ENCODE peak calls at places on chromosomes 11 and 22, in seven cellular contexts. U, X, P, F, E, A and V are unnamed samples.

GRCh38 chr11:47923667-47924066 is 56.7 kb upstream of the PTPRJ start:
- DNase-seq in U (no peak), X (peak; percentile 62), P (no peak), F (peak; percentile 30), E (no peak), A (no peak), V (no peak)

GRCh38 chr11:2270322-2271076 is at the start of gene ASCL2:
- DNase-seq in U (no peak), X (peak; percentile 46), P (peak; percentile 23), F (no peak), E (no peak), A (no peak), V (no peak)

GRCh38 chr22:24005201-24005600 is at the start of gene GSTT4:
- DNase-seq in U (no peak), X (peak; percentile 63), P (no peak), F (peak; percentile 86), E (no peak), A (no peak), V (no peak)

GRCh38 chr11:35101223-35101622 is 37.7 kb upstream of the CD44 start:
- DNase-seq in U (no peak), X (no peak), P (no peak), F (no peak), E (no peak), A (no peak), V (no peak)

GRCh38 chr11:35605691-35606090 is 12.6 kb upstream of the FJX1 start:
- DNase-seq in U (no peak), X (no peak), P (peak; percentile 29), F (peak; percentile 13), E (peak; percentile 86), A (no peak), V (no peak)

GRCh38 chr11:64659417-64660144 is 63.4 kb downstream of the NRXN2 start:
- DNase-seq in U (peak; percentile 76), X (peak; percentile 45), P (no peak), F (no peak), E (peak; percentile 93), A (no peak), V (no peak)

GRCh38 chr11:8247312-8247711 is 16.4 kb downstream of the LMO1 start:
- DNase-seq in U (no peak), X (peak; percentile 77), P (peak; percentile 40), F (no peak), E (no peak), A (peak; percentile 13), V (no peak)

GRCh38 chr11:86303257-86303656 is 1.2 kb downstream of the HIKESHI start:
- DNase-seq in U (no peak), X (no peak), P (no peak), F (no peak), E (no peak), A (no peak), V (no peak)

GRCh38 chr22:42283288-42284229 is 13.1 kb upstream of the TCF20 start:
- DNase-seq in U (no peak), X (peak; percentile 55), P (peak; percentile 63), F (no peak), E (peak; percentile 6), A (peak; percentile 82), V (peak; percentile 65)

GRCh38 chr11:109480251-109480650 is 58.3 kb downstream of the C11orf87 start:
- DNase-seq in U (no peak), X (no peak), P (no peak), F (no peak), E (no peak), A (no peak), V (no peak)

GRCh38 chr11:66468691-66469090 is 2.0 kb downstream of the PELI3 start:
- DNase-seq in U (no peak), X (no peak), P (no peak), F (no peak), E (no peak), A (no peak), V (no peak)

GRCh38 chr11:100619484-100619883 is 67.6 kb upstream of the ARHGAP42 start:
- DNase-seq in U (no peak), X (no peak), P (no peak), F (no peak), E (peak; percentile 62), A (no peak), V (no peak)

GRCh38 chr11:122750047-122750446 is 88.3 kb upstream of the CRTAM start:
- DNase-seq in U (no peak), X (no peak), P (no peak), F (no peak), E (no peak), A (no peak), V (no peak)

GRCh38 chr11:65425105-65425970 is 2.7 kb downstream of the NEAT1 start:
- DNase-seq in U (no peak), X (no peak), P (peak; percentile 75), F (no peak), E (no peak), A (no peak), V (no peak)

GRCh38 chr11:131037873-131038272 is 121.6 kb upstream of the SNX19 start:
- DNase-seq in U (no peak), X (no peak), P (no peak), F (no peak), E (no peak), A (no peak), V (no peak)

GRCh38 chr11:45174963-45175362 is 28.5 kb downstream of the PRDM11 start:
- DNase-seq in U (no peak), X (no peak), P (no peak), F (no peak), E (no peak), A (no peak), V (no peak)

GRCh38 chr11:122157540-122158173 is 41.6 kb upstream of the BLID start:
- DNase-seq in U (no peak), X (no peak), P (no peak), F (no peak), E (no peak), A (no peak), V (no peak)

GRCh38 chr11:7642747-7643146 is 30.6 kb downstream of the CYB5R2 start:
- DNase-seq in U (no peak), X (no peak), P (no peak), F (no peak), E (no peak), A (no peak), V (no peak)

GRCh38 chr11:124442847-124443246 is 2.6 kb downstream of the OR8B8 start:
- DNase-seq in U (no peak), X (no peak), P (no peak), F (no peak), E (no peak), A (no peak), V (no peak)
- TF ChIP-seq CTCF in U (no peak), X (no peak), P (no peak), F (no peak), E (no peak), A (no peak), V (no peak)

DNA sequence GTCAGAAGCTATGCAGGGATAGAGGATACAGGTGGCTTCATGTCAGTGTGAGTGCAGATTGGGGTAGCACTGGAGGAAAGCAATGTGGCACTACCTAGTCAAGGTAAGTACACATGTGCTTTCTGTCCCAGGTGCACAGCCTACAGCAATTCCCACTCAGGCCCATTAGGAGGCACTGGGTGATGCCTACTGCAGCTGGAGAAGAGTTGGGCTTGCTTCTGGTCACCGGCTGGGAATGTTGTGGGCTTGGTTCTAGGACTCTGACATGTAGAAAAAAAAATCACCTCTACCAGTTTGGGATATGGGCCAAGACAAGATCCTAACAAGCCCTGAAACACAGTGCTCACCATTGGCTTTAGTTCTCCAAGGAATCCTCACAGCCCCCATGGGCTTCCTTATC is 69.7 kb downstream of the TENM4 start:
- DNase-seq in U (peak; percentile 21), X (no peak), P (no peak), F (no peak), E (no peak), A (no peak), V (no peak)
- TF ChIP-seq CTCF in U (no peak), X (no peak), P (no peak), F (no peak), E (no peak), A (no peak), V (no peak)

DNA sequence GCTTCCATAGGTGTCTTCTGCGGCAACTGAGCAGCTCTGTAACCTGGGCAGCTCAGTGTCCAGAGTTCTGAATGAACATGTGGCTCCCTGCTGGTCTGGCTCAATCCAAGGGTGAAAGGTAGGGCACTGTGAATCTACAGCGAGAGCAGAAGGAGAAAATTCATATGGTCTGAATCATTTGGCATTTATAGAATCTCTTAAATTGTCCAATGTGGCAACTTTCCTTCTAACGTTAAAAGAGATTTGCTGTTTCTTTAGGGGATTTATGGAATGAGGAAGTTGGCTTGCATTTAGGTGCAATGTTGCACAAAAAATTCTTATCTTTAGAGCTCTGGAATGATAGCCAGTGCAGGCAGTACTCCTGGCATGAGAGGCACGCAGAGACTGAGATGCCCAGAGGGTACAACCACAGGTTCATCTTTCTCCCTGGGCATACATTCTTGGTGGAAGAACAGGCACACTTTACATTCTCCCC is 17.0 kb downstream of the ATXN10 start:
- DNase-seq in U (peak; percentile 42), X (no peak), P (no peak), F (no peak), E (peak; percentile 80), A (no peak), V (no peak)
- TF ChIP-seq CTCF in U (no peak), X (no peak), P (no peak), F (no peak), E (no peak), A (no peak), V (no peak)

GRCh38 chr11:898540-899190 is 11.9 kb downstream of the CHID1 start:
- DNase-seq in U (no peak), X (peak; percentile 48), P (no peak), F (no peak), E (no peak), A (peak; percentile 48), V (no peak)
- TF ChIP-seq CTCF in U (peak; percentile 3), X (no peak), P (no peak), F (no peak), E (no peak), A (peak; percentile 5), V (no peak)